ENCODE peak calls at places on chromosomes 6 and 20, in nine cellular contexts. One of them, this sample, is unnamed.

GRCh38 chr20:59013959-59014608 is 5.1 kb upstream of the TUBB1 start:
- DNase-seq in mucosa of descending colon: no peak
- DNase-seq in neural progenitor cell: no peak
- DNase-seq in anterior cingulate cortex: no peak
- DNase-seq in activated naive CD4-positive, alpha-beta T cell treated with anti-CD3 and anti-CD28 coated beads, Interleukin-2, amount 10 ng/mL, durations not matched to agents 7 days and 5 days: peak; percentile 66
- DNase-seq in iPS-NIHi11: no peak
- DNase-seq in astrocyte of the spinal cord: peak; percentile 75
- DNase-seq in CD4-positive, alpha-beta T cell: no peak
- DNase-seq in CD8-positive, alpha-beta T cell: peak; percentile 25
- DNase-seq in this sample: peak; percentile 52

GRCh38 chr6:139474145-139475108 is 100.0 kb upstream of the CITED2 start:
- DNase-seq in activated naive CD4-positive, alpha-beta T cell treated with anti-CD3 and anti-CD28 coated beads, Interleukin-2, amount 10 ng/mL, durations not matched to agents 7 days and 5 days: no peak
- DNase-seq in CD8-positive, alpha-beta T cell: no peak
- DNase-seq in mucosa of descending colon: no peak
- DNase-seq in anterior cingulate cortex: no peak
- DNase-seq in neural progenitor cell: peak; percentile 43
- DNase-seq in CD4-positive, alpha-beta T cell: no peak
- DNase-seq in astrocyte of the spinal cord: peak; percentile 26
- DNase-seq in iPS-NIHi11: peak; percentile 33
- DNase-seq in this sample: no peak

GRCh38 chr6:167881327-167881726 is 54.6 kb downstream of the AFDN start:
- DNase-seq in anterior cingulate cortex: no peak
- DNase-seq in iPS-NIHi11: no peak
- DNase-seq in CD8-positive, alpha-beta T cell: no peak
- DNase-seq in activated naive CD4-positive, alpha-beta T cell treated with anti-CD3 and anti-CD28 coated beads, Interleukin-2, amount 10 ng/mL, durations not matched to agents 7 days and 5 days: no peak
- DNase-seq in neural progenitor cell: peak; percentile 16
- DNase-seq in astrocyte of the spinal cord: no peak
- DNase-seq in CD4-positive, alpha-beta T cell: no peak
- DNase-seq in mucosa of descending colon: no peak
- DNase-seq in this sample: no peak

GRCh38 chr6:66496659-66497058 is 789.6 kb upstream of the EYS start:
- DNase-seq in iPS-NIHi11: peak; percentile 63
- DNase-seq in activated naive CD4-positive, alpha-beta T cell treated with anti-CD3 and anti-CD28 coated beads, Interleukin-2, amount 10 ng/mL, durations not matched to agents 7 days and 5 days: no peak
- DNase-seq in CD8-positive, alpha-beta T cell: no peak
- DNase-seq in anterior cingulate cortex: no peak
- DNase-seq in mucosa of descending colon: no peak
- DNase-seq in neural progenitor cell: peak; percentile 50
- DNase-seq in CD4-positive, alpha-beta T cell: no peak
- DNase-seq in astrocyte of the spinal cord: peak; percentile 3
- DNase-seq in this sample: no peak

GRCh38 chr6:68958327-68958726 is 323.2 kb downstream of the ADGRB3 start:
- DNase-seq in mucosa of descending colon: no peak
- DNase-seq in CD4-positive, alpha-beta T cell: no peak
- DNase-seq in astrocyte of the spinal cord: no peak
- DNase-seq in CD8-positive, alpha-beta T cell: no peak
- DNase-seq in iPS-NIHi11: no peak
- DNase-seq in neural progenitor cell: no peak
- DNase-seq in activated naive CD4-positive, alpha-beta T cell treated with anti-CD3 and anti-CD28 coated beads, Interleukin-2, amount 10 ng/mL, durations not matched to agents 7 days and 5 days: no peak
- DNase-seq in anterior cingulate cortex: no peak
- DNase-seq in this sample: no peak

GRCh38 chr6:25681848-25682247 is 29.8 kb downstream of the SCGN start:
- DNase-seq in CD8-positive, alpha-beta T cell: no peak
- DNase-seq in astrocyte of the spinal cord: no peak
- DNase-seq in iPS-NIHi11: no peak
- DNase-seq in anterior cingulate cortex: no peak
- DNase-seq in mucosa of descending colon: no peak
- DNase-seq in CD4-positive, alpha-beta T cell: no peak
- DNase-seq in activated naive CD4-positive, alpha-beta T cell treated with anti-CD3 and anti-CD28 coated beads, Interleukin-2, amount 10 ng/mL, durations not matched to agents 7 days and 5 days: no peak
- DNase-seq in neural progenitor cell: no peak
- DNase-seq in this sample: no peak

GRCh38 chr6:45115696-45116095 is 212.4 kb upstream of the RUNX2 start:
- DNase-seq in neural progenitor cell: no peak
- DNase-seq in CD8-positive, alpha-beta T cell: no peak
- DNase-seq in astrocyte of the spinal cord: peak; percentile 57
- DNase-seq in iPS-NIHi11: no peak
- DNase-seq in mucosa of descending colon: no peak
- DNase-seq in CD4-positive, alpha-beta T cell: no peak
- DNase-seq in anterior cingulate cortex: no peak
- DNase-seq in activated naive CD4-positive, alpha-beta T cell treated with anti-CD3 and anti-CD28 coated beads, Interleukin-2, amount 10 ng/mL, durations not matched to agents 7 days and 5 days: no peak
- DNase-seq in this sample: no peak

GRCh38 chr20:45959956-45960630 is 11.9 kb downstream of the ZNF335 start:
- DNase-seq in activated naive CD4-positive, alpha-beta T cell treated with anti-CD3 and anti-CD28 coated beads, Interleukin-2, amount 10 ng/mL, durations not matched to agents 7 days and 5 days: no peak
- DNase-seq in iPS-NIHi11: no peak
- DNase-seq in CD4-positive, alpha-beta T cell: no peak
- DNase-seq in astrocyte of the spinal cord: no peak
- DNase-seq in mucosa of descending colon: no peak
- DNase-seq in CD8-positive, alpha-beta T cell: no peak
- DNase-seq in anterior cingulate cortex: no peak
- DNase-seq in neural progenitor cell: no peak
- DNase-seq in this sample: no peak

GRCh38 chr6:166619912-166620311 is 7.1 kb downstream of the RPS6KA2 start:
- DNase-seq in iPS-NIHi11: no peak
- DNase-seq in activated naive CD4-positive, alpha-beta T cell treated with anti-CD3 and anti-CD28 coated beads, Interleukin-2, amount 10 ng/mL, durations not matched to agents 7 days and 5 days: no peak
- DNase-seq in CD4-positive, alpha-beta T cell: no peak
- DNase-seq in CD8-positive, alpha-beta T cell: no peak
- DNase-seq in mucosa of descending colon: no peak
- DNase-seq in astrocyte of the spinal cord: peak; percentile 98
- DNase-seq in neural progenitor cell: no peak
- DNase-seq in anterior cingulate cortex: no peak
- DNase-seq in this sample: no peak

GRCh38 chr20:309306-309840 is 12.0 kb downstream of the ZCCHC3 start:
- DNase-seq in iPS-NIHi11: no peak
- DNase-seq in CD8-positive, alpha-beta T cell: no peak
- DNase-seq in astrocyte of the spinal cord: no peak
- DNase-seq in mucosa of descending colon: no peak
- DNase-seq in CD4-positive, alpha-beta T cell: no peak
- DNase-seq in anterior cingulate cortex: no peak
- DNase-seq in activated naive CD4-positive, alpha-beta T cell treated with anti-CD3 and anti-CD28 coated beads, Interleukin-2, amount 10 ng/mL, durations not matched to agents 7 days and 5 days: no peak
- DNase-seq in neural progenitor cell: no peak
- DNase-seq in this sample: no peak

GRCh38 chr6:14016930-14017625 is 92.3 kb downstream of the RNF182 start:
- DNase-seq in CD8-positive, alpha-beta T cell: no peak
- DNase-seq in astrocyte of the spinal cord: no peak
- DNase-seq in activated naive CD4-positive, alpha-beta T cell treated with anti-CD3 and anti-CD28 coated beads, Interleukin-2, amount 10 ng/mL, durations not matched to agents 7 days and 5 days: no peak
- DNase-seq in neural progenitor cell: no peak
- DNase-seq in mucosa of descending colon: no peak
- DNase-seq in anterior cingulate cortex: no peak
- DNase-seq in iPS-NIHi11: no peak
- DNase-seq in CD4-positive, alpha-beta T cell: no peak
- DNase-seq in this sample: no peak

GRCh38 chr6:33655155-33655554 is 34.0 kb downstream of the ITPR3 start:
- DNase-seq in activated naive CD4-positive, alpha-beta T cell treated with anti-CD3 and anti-CD28 coated beads, Interleukin-2, amount 10 ng/mL, durations not matched to agents 7 days and 5 days: no peak
- DNase-seq in neural progenitor cell: no peak
- DNase-seq in CD8-positive, alpha-beta T cell: no peak
- DNase-seq in iPS-NIHi11: no peak
- DNase-seq in anterior cingulate cortex: no peak
- DNase-seq in mucosa of descending colon: no peak
- DNase-seq in CD4-positive, alpha-beta T cell: no peak
- DNase-seq in astrocyte of the spinal cord: no peak
- DNase-seq in this sample: no peak

GRCh38 chr20:6705106-6705766 is 62.2 kb upstream of the BMP2 start:
- DNase-seq in CD8-positive, alpha-beta T cell: no peak
- DNase-seq in CD4-positive, alpha-beta T cell: no peak
- DNase-seq in iPS-NIHi11: no peak
- DNase-seq in astrocyte of the spinal cord: no peak
- DNase-seq in neural progenitor cell: no peak
- DNase-seq in mucosa of descending colon: no peak
- DNase-seq in activated naive CD4-positive, alpha-beta T cell treated with anti-CD3 and anti-CD28 coated beads, Interleukin-2, amount 10 ng/mL, durations not matched to agents 7 days and 5 days: no peak
- DNase-seq in anterior cingulate cortex: no peak
- DNase-seq in this sample: no peak

GRCh38 chr6:6900566-6901204 is 207.1 kb upstream of the RREB1 start:
- DNase-seq in CD4-positive, alpha-beta T cell: no peak
- DNase-seq in iPS-NIHi11: no peak
- DNase-seq in anterior cingulate cortex: no peak
- DNase-seq in neural progenitor cell: no peak
- DNase-seq in mucosa of descending colon: no peak
- DNase-seq in CD8-positive, alpha-beta T cell: no peak
- DNase-seq in astrocyte of the spinal cord: no peak
- DNase-seq in activated naive CD4-positive, alpha-beta T cell treated with anti-CD3 and anti-CD28 coated beads, Interleukin-2, amount 10 ng/mL, durations not matched to agents 7 days and 5 days: no peak
- DNase-seq in this sample: no peak

GRCh38 chr6:166772518-166772917 is 145.5 kb upstream of the RPS6KA2 start:
- DNase-seq in neural progenitor cell: no peak
- DNase-seq in CD8-positive, alpha-beta T cell: no peak
- DNase-seq in anterior cingulate cortex: no peak
- DNase-seq in activated naive CD4-positive, alpha-beta T cell treated with anti-CD3 and anti-CD28 coated beads, Interleukin-2, amount 10 ng/mL, durations not matched to agents 7 days and 5 days: no peak
- DNase-seq in mucosa of descending colon: no peak
- DNase-seq in iPS-NIHi11: peak; percentile 56
- DNase-seq in CD4-positive, alpha-beta T cell: no peak
- DNase-seq in astrocyte of the spinal cord: no peak
- DNase-seq in this sample: no peak

GRCh38 chr20:60054716-60055371 is 96.6 kb downstream of the CDH26 start:
- DNase-seq in CD4-positive, alpha-beta T cell: no peak
- DNase-seq in neural progenitor cell: no peak
- DNase-seq in anterior cingulate cortex: no peak
- DNase-seq in CD8-positive, alpha-beta T cell: no peak
- DNase-seq in activated naive CD4-positive, alpha-beta T cell treated with anti-CD3 and anti-CD28 coated beads, Interleukin-2, amount 10 ng/mL, durations not matched to agents 7 days and 5 days: no peak
- DNase-seq in mucosa of descending colon: no peak
- DNase-seq in iPS-NIHi11: no peak
- DNase-seq in astrocyte of the spinal cord: no peak
- DNase-seq in this sample: no peak

GRCh38 chr6:102474041-102474807 is 1080.7 kb downstream of the GRIK2 start:
- DNase-seq in neural progenitor cell: no peak
- DNase-seq in activated naive CD4-positive, alpha-beta T cell treated with anti-CD3 and anti-CD28 coated beads, Interleukin-2, amount 10 ng/mL, durations not matched to agents 7 days and 5 days: no peak
- DNase-seq in anterior cingulate cortex: no peak
- DNase-seq in astrocyte of the spinal cord: no peak
- DNase-seq in CD4-positive, alpha-beta T cell: no peak
- DNase-seq in iPS-NIHi11: no peak
- DNase-seq in mucosa of descending colon: no peak
- DNase-seq in CD8-positive, alpha-beta T cell: no peak
- DNase-seq in this sample: no peak

GRCh38 chr20:57996936-57997629 is 231.4 kb downstream of the ANKRD60 start:
- DNase-seq in mucosa of descending colon: no peak
- DNase-seq in iPS-NIHi11: no peak
- DNase-seq in CD4-positive, alpha-beta T cell: no peak
- DNase-seq in astrocyte of the spinal cord: peak; percentile 66
- DNase-seq in anterior cingulate cortex: no peak
- DNase-seq in activated naive CD4-positive, alpha-beta T cell treated with anti-CD3 and anti-CD28 coated beads, Interleukin-2, amount 10 ng/mL, durations not matched to agents 7 days and 5 days: no peak
- DNase-seq in neural progenitor cell: no peak
- DNase-seq in CD8-positive, alpha-beta T cell: no peak
- DNase-seq in this sample: no peak

GRCh38 chr20:4550740-4551139 is 171.0 kb upstream of the PRND start:
- DNase-seq in CD4-positive, alpha-beta T cell: no peak
- DNase-seq in anterior cingulate cortex: no peak
- DNase-seq in astrocyte of the spinal cord: no peak
- DNase-seq in mucosa of descending colon: no peak
- DNase-seq in neural progenitor cell: no peak
- DNase-seq in iPS-NIHi11: no peak
- DNase-seq in CD8-positive, alpha-beta T cell: no peak
- DNase-seq in activated naive CD4-positive, alpha-beta T cell treated with anti-CD3 and anti-CD28 coated beads, Interleukin-2, amount 10 ng/mL, durations not matched to agents 7 days and 5 days: no peak
- DNase-seq in this sample: no peak

GRCh38 chr20:9114709-9115108 is 45.8 kb downstream of the PLCB4 start:
- DNase-seq in anterior cingulate cortex: no peak
- DNase-seq in mucosa of descending colon: no peak
- DNase-seq in neural progenitor cell: peak; percentile 12
- DNase-seq in astrocyte of the spinal cord: no peak
- DNase-seq in activated naive CD4-positive, alpha-beta T cell treated with anti-CD3 and anti-CD28 coated beads, Interleukin-2, amount 10 ng/mL, durations not matched to agents 7 days and 5 days: no peak
- DNase-seq in iPS-NIHi11: no peak
- DNase-seq in CD8-positive, alpha-beta T cell: no peak
- DNase-seq in CD4-positive, alpha-beta T cell: no peak
- DNase-seq in this sample: no peak

GRCh38 chr6:107832146-107833056 is 8.3 kb upstream of the SCML4 start:
- DNase-seq in astrocyte of the spinal cord: no peak
- DNase-seq in activated naive CD4-positive, alpha-beta T cell treated with anti-CD3 and anti-CD28 coated beads, Interleukin-2, amount 10 ng/mL, durations not matched to agents 7 days and 5 days: no peak
- DNase-seq in CD4-positive, alpha-beta T cell: no peak
- DNase-seq in iPS-NIHi11: no peak
- DNase-seq in anterior cingulate cortex: no peak
- DNase-seq in CD8-positive, alpha-beta T cell: no peak
- DNase-seq in mucosa of descending colon: no peak
- DNase-seq in neural progenitor cell: no peak
- DNase-seq in this sample: no peak

GRCh38 chr6:56802570-56802969 is 152.3 kb upstream of the BEND6 start:
- DNase-seq in CD8-positive, alpha-beta T cell: no peak
- DNase-seq in astrocyte of the spinal cord: peak; percentile 70
- DNase-seq in CD4-positive, alpha-beta T cell: no peak
- DNase-seq in anterior cingulate cortex: no peak
- DNase-seq in iPS-NIHi11: no peak
- DNase-seq in neural progenitor cell: no peak
- DNase-seq in activated naive CD4-positive, alpha-beta T cell treated with anti-CD3 and anti-CD28 coated beads, Interleukin-2, amount 10 ng/mL, durations not matched to agents 7 days and 5 days: no peak
- DNase-seq in mucosa of descending colon: no peak
- DNase-seq in this sample: no peak

GRCh38 chr6:119442776-119443184 is 93.2 kb upstream of the MAN1A1 start:
- DNase-seq in iPS-NIHi11: no peak
- DNase-seq in CD8-positive, alpha-beta T cell: no peak
- DNase-seq in CD4-positive, alpha-beta T cell: no peak
- DNase-seq in astrocyte of the spinal cord: no peak
- DNase-seq in mucosa of descending colon: no peak
- DNase-seq in activated naive CD4-positive, alpha-beta T cell treated with anti-CD3 and anti-CD28 coated beads, Interleukin-2, amount 10 ng/mL, durations not matched to agents 7 days and 5 days: no peak
- DNase-seq in anterior cingulate cortex: no peak
- DNase-seq in neural progenitor cell: no peak
- DNase-seq in this sample: no peak

GRCh38 chr6:133631421-133631820 is 257.5 kb upstream of the TCF21 start:
- DNase-seq in activated naive CD4-positive, alpha-beta T cell treated with anti-CD3 and anti-CD28 coated beads, Interleukin-2, amount 10 ng/mL, durations not matched to agents 7 days and 5 days: no peak
- DNase-seq in iPS-NIHi11: no peak
- DNase-seq in CD4-positive, alpha-beta T cell: no peak
- DNase-seq in astrocyte of the spinal cord: peak; percentile 51
- DNase-seq in CD8-positive, alpha-beta T cell: no peak
- DNase-seq in anterior cingulate cortex: no peak
- DNase-seq in neural progenitor cell: no peak
- DNase-seq in mucosa of descending colon: no peak
- DNase-seq in this sample: no peak

GRCh38 chr6:102355578-102355977 is 962.1 kb downstream of the GRIK2 start:
- DNase-seq in anterior cingulate cortex: no peak
- DNase-seq in iPS-NIHi11: peak; percentile 4
- DNase-seq in neural progenitor cell: no peak
- DNase-seq in astrocyte of the spinal cord: no peak
- DNase-seq in mucosa of descending colon: no peak
- DNase-seq in activated naive CD4-positive, alpha-beta T cell treated with anti-CD3 and anti-CD28 coated beads, Interleukin-2, amount 10 ng/mL, durations not matched to agents 7 days and 5 days: no peak
- DNase-seq in CD8-positive, alpha-beta T cell: no peak
- DNase-seq in CD4-positive, alpha-beta T cell: no peak
- DNase-seq in this sample: no peak

GRCh38 chr6:33410711-33411631 is at the start of gene PHF1:
- DNase-seq in anterior cingulate cortex: peak; percentile 66
- DNase-seq in CD4-positive, alpha-beta T cell: peak; percentile 66
- DNase-seq in CD8-positive, alpha-beta T cell: peak; percentile 76
- DNase-seq in mucosa of descending colon: peak; percentile 82
- DNase-seq in iPS-NIHi11: peak; percentile 76
- DNase-seq in astrocyte of the spinal cord: no peak
- DNase-seq in neural progenitor cell: no peak
- DNase-seq in activated naive CD4-positive, alpha-beta T cell treated with anti-CD3 and anti-CD28 coated beads, Interleukin-2, amount 10 ng/mL, durations not matched to agents 7 days and 5 days: peak; percentile 84
- DNase-seq in this sample: peak; percentile 93

GRCh38 chr6:36956111-36956820 is 1.7 kb downstream of the PI16 start:
- DNase-seq in neural progenitor cell: no peak
- DNase-seq in anterior cingulate cortex: no peak
- DNase-seq in mucosa of descending colon: no peak
- DNase-seq in iPS-NIHi11: no peak
- DNase-seq in activated naive CD4-positive, alpha-beta T cell treated with anti-CD3 and anti-CD28 coated beads, Interleukin-2, amount 10 ng/mL, durations not matched to agents 7 days and 5 days: no peak
- DNase-seq in CD4-positive, alpha-beta T cell: no peak
- DNase-seq in CD8-positive, alpha-beta T cell: no peak
- DNase-seq in astrocyte of the spinal cord: no peak
- DNase-seq in this sample: no peak

GRCh38 chr20:48733296-48733790 is 94.5 kb downstream of the PREX1 start:
- DNase-seq in neural progenitor cell: no peak
- DNase-seq in CD4-positive, alpha-beta T cell: no peak
- DNase-seq in activated naive CD4-positive, alpha-beta T cell treated with anti-CD3 and anti-CD28 coated beads, Interleukin-2, amount 10 ng/mL, durations not matched to agents 7 days and 5 days: no peak
- DNase-seq in mucosa of descending colon: no peak
- DNase-seq in astrocyte of the spinal cord: peak; percentile 34
- DNase-seq in anterior cingulate cortex: no peak
- DNase-seq in CD8-positive, alpha-beta T cell: no peak
- DNase-seq in iPS-NIHi11: no peak
- DNase-seq in this sample: no peak

This sample was measured in CD4-positive, alpha-beta memory T cell.